ENCODE peak calls at places on chromosomes 16 and 17, in four cellular contexts. One of them, this sample, is unnamed. For H3K4me1, the result is how much of the 10 kb centered on the place peaks cover.

GRCh38 chr17:61144876-61145564 is 254.6 kb upstream of the TBX2 start:
- DNase-seq in pancreas: no peak
- DNase-seq in lower lobe of right lung: no peak
- DNase-seq in GM23338: no peak
- DNase-seq in this sample: no peak

GRCh38 chr16:84640145-84640544 is 8.2 kb upstream of the KLHL36 start:
- DNase-seq in pancreas: no peak
- DNase-seq in lower lobe of right lung: no peak
- DNase-seq in GM23338: no peak
- DNase-seq in this sample: no peak

GRCh38 chr17:21551081-21551881 is 141.0 kb upstream of the KCNJ18 start:
- DNase-seq in pancreas: peak
- DNase-seq in lower lobe of right lung: peak
- DNase-seq in GM23338: peak
- DNase-seq in this sample: peak

GRCh38 chr16:22948603-22949368 is 134.8 kb downstream of the HS3ST2 start:
- DNase-seq in pancreas: peak
- DNase-seq in lower lobe of right lung: peak
- DNase-seq in GM23338: peak
- DNase-seq in this sample: peak

GRCh38 chr17:21275579-21276339 is 8.8 kb upstream of the MAP2K3 start:
- DNase-seq in pancreas: peak
- DNase-seq in lower lobe of right lung: peak
- DNase-seq in GM23338: peak
- DNase-seq in this sample: peak

GRCh38 chr17:791807-792206 is 9.7 kb downstream of the MRM3 start:
- DNase-seq in pancreas: no peak
- DNase-seq in lower lobe of right lung: peak
- DNase-seq in GM23338: no peak
- DNase-seq in this sample: no peak

GRCh38 chr17:51085150-51085805 is 35.4 kb downstream of the SPAG9 start:
- DNase-seq in pancreas: no peak
- DNase-seq in lower lobe of right lung: no peak
- DNase-seq in GM23338: no peak
- DNase-seq in this sample: no peak

GRCh38 chr16:30659507-30660423 is 1.5 kb downstream of the FBRS start:
- DNase-seq in pancreas: peak
- DNase-seq in lower lobe of right lung: no peak
- DNase-seq in GM23338: peak
- DNase-seq in this sample: peak

GRCh38 chr16:85418978-85419491 is 194.1 kb upstream of the GSE1 start:
- DNase-seq in pancreas: peak
- DNase-seq in lower lobe of right lung: peak
- DNase-seq in GM23338: no peak
- DNase-seq in this sample: no peak

GRCh38 chr17:44374306-44375195 is 10.9 kb upstream of the FAM171A2 start:
- DNase-seq in pancreas: no peak
- DNase-seq in lower lobe of right lung: no peak
- DNase-seq in GM23338: peak
- DNase-seq in this sample: no peak

GRCh38 chr16:89352091-89352681 is 134.7 kb downstream of the ZNF778 start:
- DNase-seq in pancreas: no peak
- DNase-seq in lower lobe of right lung: peak
- DNase-seq in GM23338: no peak
- DNase-seq in this sample: no peak
- H3K4me1 ChIP-seq in pancreas: under half
- H3K4me1 ChIP-seq in lower lobe of right lung: half or more
- H3K4me1 ChIP-seq in GM23338: under half
- H3K4me1 ChIP-seq in this sample: half or more

GRCh38 chr16:64292953-64293352 is 828.9 kb downstream of the CDH11 start:
- DNase-seq in pancreas: no peak
- DNase-seq in lower lobe of right lung: no peak
- DNase-seq in GM23338: no peak
- DNase-seq in this sample: no peak
- H3K27ac ChIP-seq in pancreas: no peak
- H3K27ac ChIP-seq in lower lobe of right lung: no peak
- H3K27ac ChIP-seq in GM23338: no peak
- H3K27ac ChIP-seq in this sample: no peak

GRCh38 chr16:10578474-10579316 is 1.7 kb downstream of the EMP2 start:
- DNase-seq in pancreas: no peak
- DNase-seq in lower lobe of right lung: peak
- DNase-seq in GM23338: no peak
- DNase-seq in this sample: peak

GRCh38 chr16:10577305-10578202 is 2.8 kb downstream of the EMP2 start:
- DNase-seq in pancreas: no peak
- DNase-seq in lower lobe of right lung: peak
- DNase-seq in GM23338: peak
- DNase-seq in this sample: peak

GRCh38 chr16:10581507-10581906 is 1.1 kb upstream of the EMP2 start:
- DNase-seq in pancreas: no peak
- DNase-seq in lower lobe of right lung: no peak
- DNase-seq in GM23338: no peak
- DNase-seq in this sample: no peak

GRCh38 chr16:10579965-10580918 is at the start of gene EMP2:
- DNase-seq in pancreas: peak
- DNase-seq in lower lobe of right lung: peak
- DNase-seq in GM23338: peak
- DNase-seq in this sample: peak

GRCh38 chr16:10579575-10579964 is 828 bp downstream of the EMP2 start:
- DNase-seq in pancreas: no peak
- DNase-seq in lower lobe of right lung: no peak
- DNase-seq in GM23338: no peak
- DNase-seq in this sample: no peak
- H3K4me3 ChIP-seq in pancreas: peak
- H3K4me3 ChIP-seq in lower lobe of right lung: peak
- H3K4me3 ChIP-seq in GM23338: peak
- H3K4me3 ChIP-seq in this sample: peak

DNA sequence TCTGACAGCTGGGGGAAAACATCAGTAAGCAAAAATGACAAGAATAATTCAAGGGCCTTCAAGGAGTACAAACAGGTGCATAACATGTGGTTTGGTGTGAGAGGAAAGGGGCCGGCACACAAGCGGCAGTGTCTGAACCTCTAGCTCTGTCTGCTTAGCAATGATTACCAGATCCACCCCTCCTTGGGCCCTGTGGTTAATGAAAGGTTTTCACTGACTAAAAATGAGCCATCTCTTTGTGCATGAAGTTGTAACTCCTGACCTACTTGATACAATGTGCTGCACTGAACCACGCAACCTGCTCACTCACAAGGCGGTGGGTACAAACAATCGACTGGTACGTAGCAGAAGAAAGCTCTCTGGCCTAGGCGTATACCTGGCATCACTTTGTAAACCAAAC is 15.1 kb downstream of the FAM117A start:
- DNase-seq in pancreas: no peak
- DNase-seq in lower lobe of right lung: no peak
- DNase-seq in GM23338: no peak
- DNase-seq in this sample: no peak
- H3K4me1 ChIP-seq in pancreas: under half
- H3K4me1 ChIP-seq in lower lobe of right lung: under half
- H3K4me1 ChIP-seq in GM23338: under half
- H3K4me1 ChIP-seq in this sample: half or more

GRCh38 chr16:60458255-60458654 is 1578.0 kb downstream of the CDH8 start:
- DNase-seq in pancreas: no peak
- DNase-seq in lower lobe of right lung: no peak
- DNase-seq in GM23338: no peak
- DNase-seq in this sample: no peak

GRCh38 chr16:60463986-60464385 is 1572.3 kb downstream of the CDH8 start:
- DNase-seq in pancreas: no peak
- DNase-seq in lower lobe of right lung: no peak
- DNase-seq in GM23338: no peak
- DNase-seq in this sample: no peak
- H3K27ac ChIP-seq in pancreas: no peak
- H3K27ac ChIP-seq in lower lobe of right lung: no peak
- H3K27ac ChIP-seq in GM23338: no peak
- H3K27ac ChIP-seq in this sample: no peak

DNA sequence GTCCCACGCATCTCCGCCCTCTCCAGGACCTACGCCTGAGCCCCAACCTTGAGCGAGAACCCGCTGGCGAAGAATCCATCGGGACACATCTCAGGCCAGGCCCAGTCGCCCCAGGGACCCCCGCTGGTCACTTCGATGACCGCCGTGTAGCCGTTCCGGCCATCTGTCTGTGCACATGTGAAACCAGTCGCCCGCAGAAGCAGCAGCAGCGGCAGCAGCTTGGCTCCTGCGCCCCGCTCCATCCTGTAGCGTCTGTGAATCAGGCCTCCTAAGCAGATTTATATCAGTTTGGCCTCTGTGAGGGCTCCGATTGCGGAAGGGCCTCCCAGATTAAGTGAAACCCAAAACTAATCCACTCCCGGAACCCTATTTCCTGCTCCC is at the start of gene VMO1:
- DNase-seq in pancreas: no peak
- DNase-seq in lower lobe of right lung: no peak
- DNase-seq in GM23338: peak
- DNase-seq in this sample: no peak
- H3K4me3 ChIP-seq in pancreas: no peak
- H3K4me3 ChIP-seq in lower lobe of right lung: peak
- H3K4me3 ChIP-seq in GM23338: no peak
- H3K4me3 ChIP-seq in this sample: peak

GRCh38 chr16:15610369-15610871 is 32.5 kb downstream of the MARF1 start:
- DNase-seq in pancreas: no peak
- DNase-seq in lower lobe of right lung: no peak
- DNase-seq in GM23338: no peak
- DNase-seq in this sample: no peak

GRCh38 chr16:15608398-15609285 is 34.3 kb downstream of the MARF1 start:
- DNase-seq in pancreas: no peak
- DNase-seq in lower lobe of right lung: no peak
- DNase-seq in GM23338: no peak
- DNase-seq in this sample: no peak

GRCh38 chr16:15609286-15609649 is 33.7 kb downstream of the MARF1 start:
- DNase-seq in pancreas: no peak
- DNase-seq in lower lobe of right lung: no peak
- DNase-seq in GM23338: no peak
- DNase-seq in this sample: no peak

GRCh38 chr16:15613676-15614075 is 29.3 kb downstream of the MARF1 start:
- DNase-seq in pancreas: no peak
- DNase-seq in lower lobe of right lung: no peak
- DNase-seq in GM23338: peak
- DNase-seq in this sample: no peak

DNA sequence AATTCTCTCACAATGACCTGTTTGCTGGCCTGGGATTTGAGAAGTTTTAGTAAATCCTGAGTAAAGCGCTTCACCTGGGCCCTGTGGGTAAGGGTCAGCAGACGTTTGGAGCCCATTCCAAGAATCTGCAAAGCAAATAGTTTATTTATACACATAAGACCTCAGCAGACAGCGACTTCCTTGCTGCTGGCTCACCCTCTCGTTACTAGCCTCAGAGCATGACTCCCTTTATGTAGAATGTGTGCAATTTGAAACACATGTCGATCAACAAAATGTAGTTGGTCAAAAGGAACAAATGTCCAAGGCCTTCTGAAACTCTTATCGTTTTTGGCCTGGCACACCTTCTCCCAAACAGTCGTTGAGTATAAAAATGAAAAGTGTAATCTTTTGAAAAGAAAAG is 31.3 kb downstream of the MARF1 start:
- DNase-seq in pancreas: no peak
- DNase-seq in lower lobe of right lung: no peak
- DNase-seq in GM23338: no peak
- DNase-seq in this sample: no peak
- H3K4me1 ChIP-seq in pancreas: under half
- H3K4me1 ChIP-seq in lower lobe of right lung: under half
- H3K4me1 ChIP-seq in GM23338: under half
- H3K4me1 ChIP-seq in this sample: under half

GRCh38 chr17:35943537-35943936 is at the start of gene LYZL6:
- DNase-seq in pancreas: no peak
- DNase-seq in lower lobe of right lung: no peak
- DNase-seq in GM23338: no peak
- DNase-seq in this sample: no peak
- H3K27ac ChIP-seq in pancreas: no peak
- H3K27ac ChIP-seq in lower lobe of right lung: no peak
- H3K27ac ChIP-seq in GM23338: no peak
- H3K27ac ChIP-seq in this sample: no peak